ENCODE peak calls at places on chromosome 12, in ten cellular contexts. V is MM.1S; Q is stomach; L is GOT3; M is astrocyte of the hippocampus; I is CD4-positive, alpha-beta T cell; W is astrocyte; N is SK-N-SH; U is activated CD8-positive, alpha-beta memory T cell treated with anti-CD3 and anti-CD28 coated beads, Interleukin-2, amount 50 U/mL, for 4 hours; Z is fibroblast of pulmonary artery. R is an unnamed sample.

GRCh38 chr12:68420225-68421008 is 88.3 kb upstream of the MDM1 start:
- DNase-seq in V (no peak), Q (no peak), L (no peak), M (peak), I (no peak), W (peak), N (no peak), U (no peak), Z (peak), R (no peak)

GRCh38 chr12:64104376-64104775 is 117.7 kb downstream of the KICS2 start:
- DNase-seq in V (no peak), Q (no peak), L (no peak), M (peak), I (no peak), W (peak), N (no peak), U (no peak), Z (peak), R (no peak)

GRCh38 chr12:6699989-6700645 is 498 bp downstream of the PIANP start:
- DNase-seq in V (no peak), Q (no peak), L (no peak), M (peak), I (no peak), W (no peak), N (peak), U (peak), Z (no peak), R (peak)

GRCh38 chr12:72236071-72236705 is 36.0 kb upstream of the TRHDE start:
- DNase-seq in V (no peak), Q (no peak), L (no peak), M (peak), I (no peak), W (peak), N (no peak), U (no peak), Z (peak), R (no peak)

GRCh38 chr12:52823761-52824450 is 10.0 kb upstream of the KRT4 start:
- DNase-seq in V (no peak), Q (no peak), L (no peak), M (no peak), I (no peak), W (no peak), N (no peak), U (no peak), Z (no peak), R (no peak)

GRCh38 chr12:14264316-14264715 is 101.2 kb upstream of the ATF7IP start:
- DNase-seq in V (no peak), Q (no peak), L (no peak), M (no peak), I (no peak), W (no peak), N (no peak), U (no peak), Z (peak), R (no peak)

GRCh38 chr12:33180921-33181320 is 258.7 kb downstream of the SYT10 start:
- DNase-seq in V (no peak), Q (no peak), L (no peak), M (peak), I (no peak), W (peak), N (no peak), U (no peak), Z (no peak), R (no peak)

GRCh38 chr12:94561943-94562411 is 88.4 kb downstream of the TMCC3 start:
- DNase-seq in V (peak), Q (peak), L (no peak), M (peak), I (no peak), W (no peak), N (peak), U (no peak), Z (no peak), R (no peak)

GRCh38 chr12:39935275-39935674 is 170.6 kb downstream of the SLC2A13 start:
- DNase-seq in V (no peak), Q (no peak), L (no peak), M (no peak), I (no peak), W (peak), N (no peak), U (no peak), Z (peak), R (no peak)

GRCh38 chr12:2801044-2801783 is 6.4 kb downstream of the FKBP4 start:
- DNase-seq in V (no peak), Q (peak), L (no peak), M (no peak), I (no peak), W (no peak), N (no peak), U (no peak), Z (no peak), R (no peak)

GRCh38 chr12:105706321-105706972 is 376.0 kb downstream of the C12orf75 start:
- DNase-seq in V (no peak), Q (no peak), L (no peak), M (peak), I (no peak), W (peak), N (no peak), U (no peak), Z (peak), R (no peak)

GRCh38 chr12:122721057-122721545 is 4.5 kb upstream of the HCAR3 start:
- DNase-seq in V (no peak), Q (no peak), L (no peak), M (peak), I (no peak), W (peak), N (no peak), U (no peak), Z (peak), R (no peak)

GRCh38 chr12:112130461-112130998 is 5.2 kb downstream of the TRAFD1 start:
- DNase-seq in V (peak), Q (no peak), L (no peak), M (no peak), I (no peak), W (no peak), N (no peak), U (no peak), Z (no peak), R (no peak)

GRCh38 chr12:50088577-50089335 is 3.6 kb downstream of the SMARCD1 start:
- DNase-seq in V (peak), Q (peak), L (no peak), M (peak), I (peak), W (peak), N (peak), U (peak), Z (peak), R (no peak)

GRCh38 chr12:130993759-130994670 is 40.3 kb downstream of the ADGRD1 start:
- DNase-seq in V (no peak), Q (no peak), L (no peak), M (no peak), I (no peak), W (no peak), N (no peak), U (no peak), Z (no peak), R (no peak)

GRCh38 chr12:101592931-101593330 is 1.8 kb upstream of the MYBPC1 start:
- DNase-seq in V (no peak), Q (no peak), L (no peak), M (peak), I (no peak), W (peak), N (no peak), U (no peak), Z (no peak), R (no peak)

GRCh38 chr12:1373887-1374286 is 220.5 kb downstream of the FBXL14 start:
- DNase-seq in V (no peak), Q (no peak), L (no peak), M (peak), I (no peak), W (peak), N (no peak), U (no peak), Z (peak), R (no peak)

GRCh38 chr12:121057794-121058193 is 18.7 kb upstream of the OASL start:
- DNase-seq in V (no peak), Q (no peak), L (no peak), M (no peak), I (no peak), W (no peak), N (no peak), U (no peak), Z (no peak), R (no peak)

GRCh38 chr12:118126119-118126757 is 9.7 kb upstream of the PEBP1 start:
- DNase-seq in V (no peak), Q (peak), L (no peak), M (peak), I (no peak), W (no peak), N (no peak), U (no peak), Z (no peak), R (no peak)

GRCh38 chr12:27583057-27583797 is 59.2 kb downstream of the PPFIBP1 start:
- DNase-seq in V (no peak), Q (no peak), L (no peak), M (no peak), I (no peak), W (no peak), N (no peak), U (no peak), Z (peak), R (no peak)